ENCODE peak calls at places on chromosomes 13 and 19, in ten cellular contexts. F is uterus; J is left ventricle myocardium inferior; O is endothelial cell; D is breast epithelium; W is CD4-positive, alpha-beta T cell; G is ascending aorta; X is BE2C; U is natural killer cell; Y is bronchial epithelial cell. P is an unnamed sample.

GRCh38 chr19:982567-983170 is 1.5 kb upstream of the WDR18 start:
- DNase-seq in F (peak), J (peak), O (peak), D (peak), W (peak), G (no peak), X (peak), U (peak), Y (peak), P (no peak)

GRCh38 chr13:34430294-34430693 is 511.8 kb upstream of the NBEA start:
- DNase-seq in F (no peak), J (no peak), O (no peak), D (no peak), W (no peak), G (no peak), X (no peak), U (no peak), Y (no peak), P (no peak)

GRCh38 chr13:32838985-32839384 is 177.2 kb upstream of the KL start:
- DNase-seq in F (no peak), J (no peak), O (peak), D (no peak), W (no peak), G (no peak), X (no peak), U (no peak), Y (no peak), P (no peak)

GRCh38 chr13:27004389-27004788 is 167.2 kb downstream of the USP12 start:
- DNase-seq in F (no peak), J (no peak), O (no peak), D (no peak), W (no peak), G (no peak), X (no peak), U (no peak), Y (no peak), P (no peak)

GRCh38 chr13:29490561-29490960 is 104.9 kb downstream of the SLC7A1 start:
- DNase-seq in F (no peak), J (no peak), O (no peak), D (no peak), W (no peak), G (no peak), X (no peak), U (no peak), Y (no peak), P (no peak)

GRCh38 chr13:102999498-102999897 is 66.7 kb downstream of the SLC10A2 start:
- DNase-seq in F (no peak), J (no peak), O (no peak), D (no peak), W (no peak), G (no peak), X (no peak), U (no peak), Y (no peak), P (no peak)

GRCh38 chr13:40776232-40776631 is 5.2 kb upstream of the MRPS31 start:
- DNase-seq in F (no peak), J (no peak), O (no peak), D (no peak), W (no peak), G (no peak), X (no peak), U (no peak), Y (no peak), P (no peak)

GRCh38 chr13:110546933-110547332 is 14.6 kb downstream of the RAB20 start:
- DNase-seq in F (no peak), J (peak), O (no peak), D (peak), W (no peak), G (peak), X (no peak), U (no peak), Y (peak), P (peak)

GRCh38 chr19:23554548-23554947 is 132.5 kb downstream of the ZNF675 start:
- DNase-seq in F (no peak), J (no peak), O (no peak), D (no peak), W (no peak), G (no peak), X (no peak), U (no peak), Y (peak), P (no peak)

GRCh38 chr13:96294930-96295657 is 205.2 kb downstream of the HS6ST3 start:
- DNase-seq in F (no peak), J (no peak), O (no peak), D (no peak), W (no peak), G (no peak), X (no peak), U (no peak), Y (no peak), P (no peak)

GRCh38 chr13:29901714-29902631 is 51.6 kb upstream of the UBL3 start:
- DNase-seq in F (peak), J (peak), O (no peak), D (no peak), W (no peak), G (no peak), X (peak), U (peak), Y (peak), P (no peak)

GRCh38 chr19:9834726-9835506 is at the start of gene PIN1:
- DNase-seq in F (peak), J (peak), O (peak), D (peak), W (peak), G (peak), X (peak), U (peak), Y (peak), P (peak)

GRCh38 chr19:9838324-9838723 is 3.2 kb downstream of the PIN1 start:
- DNase-seq in F (no peak), J (no peak), O (no peak), D (no peak), W (no peak), G (no peak), X (no peak), U (no peak), Y (no peak), P (no peak)

GRCh38 chr19:9834302-9834725 is 804 bp upstream of the PIN1 start:
- DNase-seq in F (no peak), J (no peak), O (no peak), D (no peak), W (no peak), G (no peak), X (no peak), U (no peak), Y (no peak), P (no peak)

GRCh38 chr19:9835507-9835949 is 410 bp downstream of the PIN1 start:
- DNase-seq in F (no peak), J (no peak), O (no peak), D (no peak), W (no peak), G (no peak), X (no peak), U (no peak), Y (no peak), P (no peak)

GRCh38 chr19:9836021-9836420 is 903 bp downstream of the PIN1 start:
- DNase-seq in F (no peak), J (no peak), O (no peak), D (no peak), W (no peak), G (no peak), X (no peak), U (no peak), Y (no peak), P (no peak)
- TF ChIP-seq CTCF in F (no peak), J (no peak), O (no peak), D (no peak), W (no peak), G (no peak), X (no peak), U (no peak), Y (no peak), P (no peak)

GRCh38 chr13:80388506-80388905 is 47.6 kb upstream of the SPRY2 start:
- DNase-seq in F (no peak), J (no peak), O (no peak), D (no peak), W (no peak), G (no peak), X (no peak), U (no peak), Y (no peak), P (no peak)
- TF ChIP-seq CTCF in F (no peak), J (no peak), O (no peak), D (no peak), W (no peak), G (no peak), X (no peak), U (no peak), Y (no peak), P (no peak)

GRCh38 chr19:15161028-15161984 is 39.5 kb downstream of the NOTCH3 start:
- DNase-seq in F (no peak), J (no peak), O (no peak), D (no peak), W (no peak), G (no peak), X (peak), U (no peak), Y (no peak), P (no peak)
- TF ChIP-seq CTCF in F (no peak), J (peak), O (no peak), D (no peak), W (no peak), G (no peak), X (peak), U (no peak), Y (peak), P (no peak)

DNA sequence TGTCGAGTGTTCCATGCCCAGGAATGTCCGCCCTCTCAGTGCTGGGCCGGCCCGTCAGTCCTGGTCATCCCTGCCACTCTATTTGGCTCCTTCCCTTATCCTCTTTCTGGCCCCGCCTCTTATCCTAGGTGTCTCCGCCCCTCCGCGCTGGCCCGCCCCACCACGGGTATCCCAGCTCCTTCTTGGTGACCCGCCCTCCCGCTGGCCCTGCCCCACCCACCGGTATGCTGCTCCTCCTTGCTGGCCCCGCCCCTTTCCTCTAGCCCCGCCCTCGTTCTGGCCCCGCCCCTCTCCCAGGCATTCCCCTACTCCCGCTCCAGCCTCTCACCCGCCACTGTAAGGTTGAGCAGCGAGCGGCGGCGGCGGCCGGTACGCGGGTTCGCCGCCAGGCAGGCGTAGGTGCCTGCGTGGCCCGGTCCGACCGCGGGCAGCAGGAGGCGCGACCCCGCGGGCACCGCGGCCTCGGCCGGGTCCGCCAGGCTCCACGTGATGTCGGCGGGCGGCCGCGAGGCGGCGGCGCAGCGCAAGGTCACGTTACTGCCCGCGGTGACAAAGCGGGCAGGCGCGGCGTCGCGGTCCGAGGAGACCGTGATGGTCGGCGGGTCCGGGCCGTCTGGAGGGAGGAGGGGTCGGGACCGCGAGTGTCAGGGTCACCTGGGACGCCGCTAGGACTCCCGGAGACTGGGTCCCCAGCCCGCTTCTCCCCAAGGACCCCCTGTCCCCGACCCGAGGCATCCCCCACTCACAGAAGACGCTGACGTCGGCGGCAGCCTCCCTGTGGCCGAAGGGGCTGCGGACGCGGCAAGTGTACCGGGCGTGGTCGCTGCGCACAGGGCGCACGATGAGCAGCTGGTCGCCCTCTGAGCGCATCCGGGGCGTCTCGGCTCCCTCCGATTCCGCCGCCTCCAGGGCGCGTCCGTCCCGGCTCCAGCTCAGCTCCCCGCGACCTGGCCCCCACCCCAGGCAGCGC is 2.0 kb downstream of the VSIG10L start:
- DNase-seq in F (peak), J (peak), O (peak), D (peak), W (peak), G (peak), X (peak), U (peak), Y (peak), P (peak)
- TF ChIP-seq CTCF in F (no peak), J (peak), O (peak), D (no peak), W (no peak), G (peak), X (no peak), U (no peak), Y (peak), P (no peak)

GRCh38 chr13:63120883-63121282 is 1705.2 kb upstream of the PCDH20 start:
- DNase-seq in F (no peak), J (no peak), O (no peak), D (no peak), W (no peak), G (no peak), X (no peak), U (no peak), Y (no peak), P (no peak)

GRCh38 chr13:63124863-63125262 is 1709.2 kb upstream of the PCDH20 start:
- DNase-seq in F (no peak), J (no peak), O (no peak), D (no peak), W (no peak), G (no peak), X (no peak), U (no peak), Y (peak), P (no peak)
- TF ChIP-seq CTCF in F (peak), J (peak), O (peak), D (no peak), W (no peak), G (no peak), X (peak), U (no peak), Y (no peak), P (no peak)

GRCh38 chr19:4717191-4717965 is 6.3 kb downstream of the DPP9 start:
- DNase-seq in F (no peak), J (no peak), O (no peak), D (no peak), W (no peak), G (no peak), X (no peak), U (no peak), Y (peak), P (no peak)
- TF ChIP-seq CTCF in F (no peak), J (no peak), O (no peak), D (no peak), W (no peak), G (no peak), X (no peak), U (no peak), Y (no peak), P (no peak)

DNA sequence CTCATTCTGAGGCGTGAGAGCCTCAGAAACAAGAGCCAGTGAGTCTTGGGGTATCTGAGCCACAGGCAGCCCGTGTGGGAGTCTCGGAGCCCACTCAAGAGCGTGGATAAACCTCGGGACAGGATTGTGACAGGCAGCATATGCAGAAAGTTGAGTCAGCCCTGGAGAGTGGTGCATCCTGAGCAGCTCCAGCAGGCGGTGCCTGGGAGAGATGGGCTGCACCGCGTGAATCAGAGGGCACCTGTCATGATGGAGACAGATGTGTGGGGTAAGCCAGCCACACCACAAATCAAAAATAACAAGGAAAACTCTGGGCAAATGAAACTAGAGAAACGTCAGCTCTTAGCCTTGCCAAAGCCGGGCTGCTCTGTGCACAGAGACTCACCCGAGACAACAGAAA is 30.0 kb upstream of the POP4 start:
- DNase-seq in F (no peak), J (no peak), O (no peak), D (peak), W (no peak), G (no peak), X (no peak), U (no peak), Y (no peak), P (no peak)
- TF ChIP-seq CTCF in F (no peak), J (no peak), O (no peak), D (no peak), W (no peak), G (no peak), X (no peak), U (no peak), Y (no peak), P (no peak)

DNA sequence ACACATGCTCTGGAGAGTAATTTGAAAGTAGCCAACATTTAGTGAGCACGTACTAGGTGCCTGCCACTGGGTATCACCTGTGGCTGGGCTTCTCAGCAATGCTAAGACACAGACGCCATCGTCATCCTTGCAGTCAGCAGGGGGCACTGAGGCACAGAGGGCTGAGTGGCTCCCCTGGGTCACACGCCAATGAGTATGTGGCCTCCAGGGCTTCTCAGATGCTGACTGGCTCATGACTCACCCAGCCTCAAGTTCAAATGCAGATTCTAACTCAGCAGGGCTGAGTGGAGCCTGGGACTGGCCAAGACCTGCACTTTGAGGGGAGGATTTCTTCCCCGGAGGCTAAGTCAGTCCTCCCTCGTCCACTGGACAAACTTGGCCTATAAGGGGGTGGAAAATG is 115.1 kb upstream of the CACNA1A start:
- DNase-seq in F (no peak), J (no peak), O (no peak), D (peak), W (peak), G (no peak), X (no peak), U (no peak), Y (peak), P (peak)
- TF ChIP-seq CTCF in F (no peak), J (no peak), O (no peak), D (no peak), W (no peak), G (no peak), X (no peak), U (no peak), Y (peak), P (no peak)

P was measured in omental fat pad.